ENCODE peak calls at places on chromosomes 3 and 15, in four cellular contexts. O is K562, C is HepG2, I is SK-N-SH. Z is an unnamed sample.

GRCh38 chr3:197027151-197027895 is 2.3 kb downstream of the MELTF start:
- DNase-seq in O (no peak), I (no peak), C (no peak), Z (no peak)

GRCh38 chr3:23668430-23668904 is 137.3 kb upstream of the UBE2E1 start:
- DNase-seq in O (no peak), I (no peak), C (no peak), Z (no peak)

GRCh38 chr15:31503758-31504461 is 177.3 kb downstream of the KLF13 start:
- DNase-seq in O (no peak), C (no peak), I (no peak), Z (no peak)

GRCh38 chr15:93801206-93801605 is 430.2 kb upstream of the MCTP2 start:
- DNase-seq in C (no peak), I (no peak), O (no peak), Z (no peak)

GRCh38 chr3:57889807-57890206 is 118.4 kb upstream of the FLNB start:
- DNase-seq in I (no peak), O (no peak), C (no peak), Z (no peak)

GRCh38 chr15:71811036-71811736 is 832 bp downstream of the NR2E3 start:
- DNase-seq in I (peak; percentile 34), O (no peak), C (no peak), Z (no peak)

GRCh38 chr15:99683000-99683670 is 50.1 kb downstream of the LYSMD4 start:
- DNase-seq in C (no peak), O (no peak), I (no peak), Z (no peak)

GRCh38 chr3:161576733-161577510 is 80.3 kb downstream of the OTOL1 start:
- DNase-seq in O (no peak), C (no peak), I (peak; percentile 20), Z (no peak)

GRCh38 chr15:94792166-94792565 is 560.8 kb downstream of the MCTP2 start:
- DNase-seq in C (no peak), O (no peak), I (no peak), Z (no peak)

GRCh38 chr15:100934735-100935134 is 15.6 kb downstream of the LRRK1 start:
- DNase-seq in I (no peak), O (no peak), C (no peak), Z (no peak)

GRCh38 chr3:174533286-174533685 is 325.8 kb upstream of the NAALADL2 start:
- DNase-seq in C (no peak), O (no peak), I (no peak), Z (no peak)

GRCh38 chr3:38038447-38038911 is 529 bp upstream of the DLEC1 start:
- DNase-seq in I (no peak), C (no peak), O (no peak), Z (no peak)

GRCh38 chr3:94026623-94027022 is 1.8 kb downstream of the STX19 start:
- DNase-seq in I (no peak), O (no peak), C (no peak), Z (no peak)

GRCh38 chr3:94019659-94020058 is 8.7 kb downstream of the STX19 start:
- DNase-seq in O (no peak), C (no peak), I (no peak), Z (no peak)

GRCh38 chr3:94028093-94028837 is at the start of gene STX19:
- DNase-seq in I (no peak), O (no peak), C (no peak), Z (no peak)

GRCh38 chr3:94020293-94020692 is 8.1 kb downstream of the STX19 start:
- DNase-seq in I (no peak), C (no peak), O (no peak), Z (no peak)

GRCh38 chr3:94024385-94024784 is 4.0 kb downstream of the STX19 start:
- DNase-seq in O (no peak), I (no peak), C (no peak), Z (no peak)
- TF ChIP-seq FOXJ3 in O (no peak), I (no peak), C (no peak), Z (no peak)

GRCh38 chr3:123409443-123410148 is 39.3 kb downstream of the ADCY5 start:
- DNase-seq in C (no peak), O (no peak), I (no peak), Z (no peak)

GRCh38 chr3:123404391-123404790 is 44.5 kb downstream of the ADCY5 start:
- DNase-seq in O (no peak), C (no peak), I (no peak), Z (no peak)

GRCh38 chr3:123405936-123406510 is 42.9 kb downstream of the ADCY5 start:
- DNase-seq in C (no peak), I (no peak), O (no peak), Z (no peak)

GRCh38 chr3:123405021-123405420 is 43.9 kb downstream of the ADCY5 start:
- DNase-seq in C (no peak), O (no peak), I (no peak), Z (no peak)

DNA sequence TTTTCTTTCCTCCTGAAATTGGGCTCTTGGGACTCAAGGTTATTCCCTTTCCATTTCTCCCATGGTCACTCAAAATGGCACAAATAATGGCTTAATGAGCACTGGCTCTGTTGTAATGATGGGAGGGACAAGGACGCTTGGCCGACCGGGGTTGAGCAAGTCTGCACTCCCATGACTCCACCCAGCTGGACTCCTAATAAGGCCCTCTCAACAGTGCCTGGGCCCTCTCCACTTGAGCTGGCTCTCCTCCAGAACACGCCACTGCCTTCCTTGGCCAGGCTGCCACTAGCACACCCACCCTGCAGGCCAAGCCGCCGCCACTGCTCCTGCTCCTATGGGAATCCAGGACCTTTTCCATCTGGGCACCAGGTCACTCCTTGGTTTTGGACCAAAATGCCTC is 42.3 kb downstream of the ADCY5 start:
- DNase-seq in O (no peak), I (no peak), C (no peak), Z (no peak)
- TF ChIP-seq FOXJ3 in O (no peak), I (no peak), C (no peak), Z (no peak)

GRCh38 chr3:31448882-31449243 is 83.9 kb upstream of the STT3B start:
- DNase-seq in C (no peak), I (no peak), O (no peak), Z (no peak)

GRCh38 chr3:31444220-31445142 is 88.2 kb upstream of the STT3B start:
- DNase-seq in C (no peak), I (no peak), O (no peak), Z (no peak)

GRCh38 chr3:31448035-31448881 is 84.5 kb upstream of the STT3B start:
- DNase-seq in O (no peak), I (no peak), C (peak; percentile 53), Z (peak; percentile 63)

GRCh38 chr3:31445701-31446100 is 87.0 kb upstream of the STT3B start:
- DNase-seq in I (no peak), C (no peak), O (no peak), Z (no peak)

DNA sequence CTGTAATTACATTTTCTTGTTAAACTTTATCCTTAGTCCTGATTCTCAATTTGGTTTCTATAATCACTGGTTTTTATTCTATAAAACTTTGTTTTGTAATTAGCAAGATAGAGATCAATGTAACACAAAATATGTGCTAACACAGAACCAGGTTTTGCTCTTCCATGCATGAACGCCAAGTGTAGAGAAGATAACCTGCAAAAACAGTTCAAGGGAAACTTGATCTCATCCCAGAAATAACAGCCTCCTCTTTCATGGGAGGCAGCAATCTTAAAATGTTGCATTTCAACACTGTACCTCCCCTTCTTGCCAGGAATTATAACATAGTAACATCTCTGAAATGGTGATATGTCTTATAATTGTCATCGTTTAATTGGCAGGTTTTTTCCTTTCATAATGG is 86.3 kb upstream of the STT3B start:
- DNase-seq in I (no peak), C (no peak), O (no peak), Z (no peak)
- TF ChIP-seq FOXJ3 in I (no peak), C (no peak), O (no peak), Z (no peak)

GRCh38 chr15:48191574-48192225 is at the start of gene CTXN2:
- DNase-seq in O (no peak), I (peak; percentile 30), C (no peak), Z (no peak)
- TF ChIP-seq FOXJ3 in O (no peak), I (no peak), C (no peak), Z (no peak)